ENCODE peak calls at places on chromosomes 4 and X, in eight cellular contexts. W, U, B, S, Z, L, V and G are unnamed samples.

GRCh38 chr4:64776820-64777219 is 367.6 kb upstream of the TECRL start:
- DNase-seq in W (no peak), U (no peak), B (no peak), S (no peak), Z (no peak), L (no peak), V (no peak), G (no peak)

GRCh38 chr4:75736862-75737261 is 12.5 kb downstream of the USO1 start:
- DNase-seq in W (no peak), U (no peak), B (no peak), S (no peak), Z (no peak), L (no peak), V (peak), G (no peak)

GRCh38 chr4:89140168-89140759 is 28.9 kb downstream of the TIGD2 start:
- DNase-seq in W (no peak), U (no peak), B (no peak), S (no peak), Z (no peak), L (no peak), V (no peak), G (no peak)

GRCh38 chr4:111174331-111174730 is 551.5 kb upstream of the PITX2 start:
- DNase-seq in W (no peak), U (no peak), B (no peak), S (no peak), Z (peak), L (no peak), V (no peak), G (no peak)

GRCh38 chrX:19840899-19841648 is 46.3 kb downstream of the SH3KBP1 start:
- DNase-seq in W (no peak), U (no peak), B (no peak), S (no peak), Z (no peak), L (peak), V (peak), G (no peak)

GRCh38 chr4:124429746-124430250 is 282.7 kb downstream of the ANKRD50 start:
- DNase-seq in W (no peak), U (no peak), B (no peak), S (no peak), Z (peak), L (no peak), V (no peak), G (no peak)

GRCh38 chr4:20723019-20723418 is 22.8 kb downstream of the PACRGL start:
- DNase-seq in W (no peak), U (no peak), B (no peak), S (no peak), Z (peak), L (no peak), V (no peak), G (no peak)

GRCh38 chr4:113840850-113841249 is 79.3 kb upstream of the CAMK2D start:
- DNase-seq in W (no peak), U (no peak), B (no peak), S (no peak), Z (peak), L (no peak), V (no peak), G (no peak)

GRCh38 chr4:52760256-52760655 is 9.0 kb upstream of the ERVMER34-1 start:
- DNase-seq in W (no peak), U (no peak), B (no peak), S (no peak), Z (no peak), L (no peak), V (no peak), G (no peak)

GRCh38 chrX:22662776-22663175 is 337.0 kb upstream of the DDX53 start:
- DNase-seq in W (no peak), U (no peak), B (no peak), S (no peak), Z (peak), L (no peak), V (no peak), G (no peak)

GRCh38 chr4:185865901-185866328 is 53.9 kb upstream of the SORBS2 start:
- DNase-seq in W (peak), U (no peak), B (no peak), S (no peak), Z (peak), L (no peak), V (no peak), G (peak)

GRCh38 chr4:121514443-121514842 is 133.6 kb upstream of the QRFPR start:
- DNase-seq in W (no peak), U (peak), B (no peak), S (no peak), Z (no peak), L (peak), V (no peak), G (no peak)

GRCh38 chrX:1190596-1191145 is 21.8 kb downstream of the CRLF2 start:
- DNase-seq in W (no peak), U (no peak), B (peak), S (no peak), Z (no peak), L (no peak), V (no peak), G (no peak)

GRCh38 chr4:8568068-8568668 is 12.0 kb upstream of the GPR78 start:
- DNase-seq in W (no peak), U (no peak), B (no peak), S (no peak), Z (no peak), L (no peak), V (no peak), G (no peak)

GRCh38 chr4:139521764-139522373 is 34.1 kb downstream of the SETD7 start:
- DNase-seq in W (no peak), U (no peak), B (no peak), S (no peak), Z (no peak), L (no peak), V (peak), G (no peak)

GRCh38 chr4:154277164-154277563 is 214.4 kb downstream of the DCHS2 start:
- DNase-seq in W (no peak), U (no peak), B (peak), S (no peak), Z (no peak), L (peak), V (no peak), G (no peak)

GRCh38 chr4:6471303-6472007 is 959 bp downstream of the PPP2R2C start:
- DNase-seq in W (peak), U (peak), B (peak), S (no peak), Z (no peak), L (peak), V (no peak), G (no peak)

GRCh38 chrX:151397741-151398070 is 700 bp downstream of the VMA21 start:
- DNase-seq in W (no peak), U (no peak), B (no peak), S (no peak), Z (peak), L (no peak), V (peak), G (no peak)

GRCh38 chr4:146442801-146443200 is 78.9 kb downstream of the SLC10A7 start:
- DNase-seq in W (no peak), U (no peak), B (no peak), S (no peak), Z (peak), L (no peak), V (no peak), G (no peak)

GRCh38 chrX:1385251-1385794 is 6.6 kb downstream of the SLC25A6 start:
- DNase-seq in W (no peak), U (peak), B (peak), S (no peak), Z (no peak), L (no peak), V (no peak), G (peak)

GRCh38 chr4:1505511-1506451 is 99.5 kb upstream of the NKX1-1 start:
- DNase-seq in W (no peak), U (peak), B (peak), S (no peak), Z (no peak), L (no peak), V (no peak), G (peak)

GRCh38 chr4:169167958-169168357 is 102.8 kb downstream of the SH3RF1 start:
- DNase-seq in W (no peak), U (no peak), B (no peak), S (no peak), Z (no peak), L (no peak), V (no peak), G (no peak)

GRCh38 chr4:38568768-38569167 is 95.2 kb upstream of the KLF3 start:
- DNase-seq in W (no peak), U (no peak), B (no peak), S (no peak), Z (no peak), L (no peak), V (peak), G (no peak)

GRCh38 chr4:83890231-83890630 is 354.3 kb downstream of the GPAT3 start:
- DNase-seq in W (no peak), U (no peak), B (no peak), S (no peak), Z (peak), L (no peak), V (no peak), G (no peak)

GRCh38 chr4:80461412-80461811 is 125.9 kb downstream of the CFAP299 start:
- DNase-seq in W (no peak), U (no peak), B (no peak), S (no peak), Z (peak), L (no peak), V (no peak), G (no peak)

GRCh38 chr4:19748470-19748869 is 503.2 kb upstream of the SLIT2 start:
- DNase-seq in W (peak), U (no peak), B (no peak), S (no peak), Z (no peak), L (no peak), V (no peak), G (no peak)

GRCh38 chr4:3302164-3302785 is 9.5 kb downstream of the RGS12 start:
- DNase-seq in W (peak), U (peak), B (peak), S (no peak), Z (no peak), L (no peak), V (no peak), G (peak)

GRCh38 chrX:2764766-2765666 is 13.2 kb downstream of the XG start:
- DNase-seq in W (no peak), U (no peak), B (no peak), S (no peak), Z (no peak), L (no peak), V (no peak), G (no peak)

GRCh38 chrX:43504394-43504793 is 151.7 kb upstream of the MAOA start:
- DNase-seq in W (no peak), U (no peak), B (no peak), S (no peak), Z (no peak), L (no peak), V (no peak), G (no peak)

GRCh38 chr4:135354876-135355275 is 1153.3 kb upstream of the PABPC4L start:
- DNase-seq in W (no peak), U (no peak), B (no peak), S (no peak), Z (no peak), L (no peak), V (no peak), G (no peak)

GRCh38 chrX:149829751-149830191 is 48.0 kb downstream of the MAGEA9 start:
- DNase-seq in W (no peak), U (no peak), B (no peak), S (no peak), Z (no peak), L (peak), V (no peak), G (no peak)

GRCh38 chr4:38310446-38311043 is 350.3 kb downstream of the PTTG2 start:
- DNase-seq in W (no peak), U (no peak), B (no peak), S (no peak), Z (no peak), L (no peak), V (peak), G (no peak)

GRCh38 chr4:4720671-4721070 is 138.8 kb upstream of the MSX1 start:
- DNase-seq in W (no peak), U (no peak), B (no peak), S (no peak), Z (no peak), L (no peak), V (no peak), G (no peak)